ENCODE peak calls at places on chromosomes 16 and 17, in eight cellular contexts. V is tibial artery, J is HCT116, Y is RWPE2, X is neural progenitor cell, P is GM13976, C is IMR-90, E is fibroblast of mammary gland. T is an unnamed sample.
A peak's percentile ranks its signal among the peaks of the same experiment; 100 is the strongest.

GRCh38 chr16:68468849-68469248 is 20.5 kb upstream of the SMPD3 start:
- DNase-seq in V (no peak), J (no peak), Y (no peak), X (no peak), P (no peak), C (no peak), E (no peak), T (no peak)

GRCh38 chr17:78808106-78808635 is 26.1 kb upstream of the CYTH1 start:
- DNase-seq in V (no peak), J (no peak), Y (no peak), X (no peak), P (no peak), C (peak; percentile 39), E (peak; percentile 47), T (no peak)

GRCh38 chr17:61454932-61455753 is 2.9 kb downstream of the TBX4 start:
- DNase-seq in V (no peak), J (no peak), Y (no peak), X (peak; percentile 43), P (no peak), C (no peak), E (no peak), T (no peak)

GRCh38 chr17:80977172-80977571 is 14.5 kb upstream of the CHMP6 start:
- DNase-seq in V (no peak), J (no peak), Y (no peak), X (no peak), P (no peak), C (no peak), E (no peak), T (no peak)

GRCh38 chr17:59558953-59559352 is 6.5 kb upstream of the DHX40 start:
- DNase-seq in V (no peak), J (no peak), Y (no peak), X (no peak), P (no peak), C (peak; percentile 7), E (peak; percentile 28), T (no peak)

GRCh38 chr17:10631048-10631700 is 25.9 kb downstream of the MYH3 start:
- DNase-seq in V (no peak), J (no peak), Y (no peak), X (peak; percentile 50), P (peak; percentile 66), C (peak; percentile 10), E (peak; percentile 28), T (no peak)

GRCh38 chr16:53781023-53781605 is 77.2 kb downstream of the FTO start:
- DNase-seq in V (no peak), J (no peak), Y (no peak), X (no peak), P (no peak), C (peak; percentile 67), E (peak; percentile 50), T (no peak)

GRCh38 chr17:5753421-5753820 is 169.1 kb upstream of the NLRP1 start:
- DNase-seq in V (no peak), J (no peak), Y (no peak), X (no peak), P (no peak), C (no peak), E (no peak), T (no peak)

GRCh38 chr16:54282202-54282922 is 4.2 kb downstream of the IRX3 start:
- DNase-seq in V (no peak), J (peak; percentile 15), Y (peak; percentile 51), X (peak; percentile 86), P (peak; percentile 74), C (no peak), E (peak; percentile 29), T (no peak)

GRCh38 chr16:85485379-85485778 is 127.7 kb upstream of the GSE1 start:
- DNase-seq in V (no peak), J (no peak), Y (no peak), X (peak; percentile 65), P (no peak), C (no peak), E (no peak), T (no peak)

GRCh38 chr17:77769215-77769614 is 189.3 kb upstream of the TNRC6C start:
- DNase-seq in V (no peak), J (no peak), Y (no peak), X (no peak), P (no peak), C (peak; percentile 6), E (peak; percentile 25), T (no peak)

GRCh38 chr17:63821809-63822208 is 5.4 kb upstream of the PSMC5 start:
- DNase-seq in V (no peak), J (no peak), Y (no peak), X (no peak), P (no peak), C (no peak), E (no peak), T (no peak)

GRCh38 chr16:12651765-12652531 is 151.7 kb downstream of the CPPED1 start:
- DNase-seq in V (no peak), J (no peak), Y (no peak), X (peak; percentile 75), P (no peak), C (no peak), E (no peak), T (no peak)

GRCh38 chr17:31489295-31490018 is 98.0 kb downstream of the RAB11FIP4 start:
- DNase-seq in V (no peak), J (peak; percentile 31), Y (no peak), X (peak; percentile 62), P (no peak), C (no peak), E (no peak), T (no peak)

GRCh38 chr17:62696726-62697490 is 69.4 kb downstream of the MRC2 start:
- DNase-seq in V (no peak), J (no peak), Y (peak; percentile 47), X (no peak), P (no peak), C (no peak), E (no peak), T (no peak)

GRCh38 chr16:50403491-50403890 is 34.7 kb upstream of the BRD7 start:
- DNase-seq in V (no peak), J (no peak), Y (no peak), X (no peak), P (no peak), C (no peak), E (no peak), T (no peak)

GRCh38 chr16:60605176-60605575 is 1431.1 kb downstream of the CDH8 start:
- DNase-seq in V (no peak), J (no peak), Y (peak; percentile 62), X (no peak), P (no peak), C (no peak), E (no peak), T (no peak)

GRCh38 chr16:11557811-11558210 is 28.9 kb downstream of the LITAF start:
- DNase-seq in V (no peak), J (no peak), Y (no peak), X (no peak), P (no peak), C (no peak), E (no peak), T (no peak)

GRCh38 chr16:1310832-1311200 is 1.4 kb downstream of the UBE2I start:
- DNase-seq in V (no peak), J (no peak), Y (no peak), X (peak; percentile 61), P (no peak), C (no peak), E (peak; percentile 9), T (no peak)

GRCh38 chr17:12765544-12765943 is 23.8 kb upstream of the ARHGAP44 start:
- DNase-seq in V (peak; percentile 46), J (no peak), Y (no peak), X (no peak), P (no peak), C (peak; percentile 96), E (peak; percentile 93), T (peak; percentile 94)

GRCh38 chr17:70555723-70556122 is 386.4 kb downstream of the KCNJ2 start:
- DNase-seq in V (no peak), J (no peak), Y (no peak), X (no peak), P (no peak), C (no peak), E (no peak), T (no peak)
- TF ChIP-seq CTCF in V (no peak), J (no peak), Y (no peak), X (no peak), P (no peak), C (no peak), E (no peak), T (no peak)

GRCh38 chr17:7436556-7437368 is 1.5 kb downstream of the TMEM102 start:
- DNase-seq in V (peak; percentile 58), J (peak; percentile 79), Y (peak; percentile 80), X (peak; percentile 96), P (peak; percentile 78), C (peak; percentile 75), E (peak; percentile 68), T (no peak)
- TF ChIP-seq CTCF in V (peak; percentile 88), J (peak; percentile 63), Y (peak; percentile 98), X (peak; percentile 78), P (peak; percentile 68), C (peak; percentile 94), E (no peak), T (peak; percentile 44)

DNA sequence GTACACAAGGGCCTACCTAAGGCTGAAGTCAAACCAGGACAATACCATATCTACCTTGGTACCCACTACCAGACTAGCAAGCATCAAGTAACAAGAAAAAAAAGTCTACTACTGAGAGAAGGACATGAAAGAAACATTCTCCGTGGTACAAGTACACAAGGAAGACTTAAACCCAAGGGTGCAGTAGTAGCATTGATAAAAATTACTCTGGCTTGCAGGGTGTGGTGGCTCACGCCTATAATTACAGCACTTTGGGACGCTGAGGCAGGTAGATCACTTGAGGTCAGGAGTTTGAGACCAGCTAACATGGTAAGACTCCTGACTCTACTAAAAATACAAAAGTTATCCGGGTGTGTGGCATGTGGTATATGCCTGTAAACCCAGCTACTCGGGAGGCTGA is 386.5 kb upstream of the PMFBP1 start:
- DNase-seq in V (no peak), J (no peak), Y (no peak), X (no peak), P (no peak), C (no peak), E (no peak), T (no peak)
- TF ChIP-seq CTCF in V (no peak), J (no peak), Y (no peak), X (no peak), P (no peak), C (no peak), E (no peak), T (no peak)

GRCh38 chr17:34163681-34164080 is 91.4 kb upstream of the CCL2 start:
- DNase-seq in V (no peak), J (no peak), Y (no peak), X (peak; percentile 64), P (no peak), C (peak; percentile 16), E (peak; percentile 31), T (no peak)
- TF ChIP-seq CTCF in V (peak; percentile 23), J (peak; percentile 9), Y (peak; percentile 28), X (peak; percentile 57), P (no peak), C (peak; percentile 44), E (peak; percentile 51), T (peak; percentile 6)

GRCh38 chr16:82625066-82625968 is 1.5 kb upstream of the CDH13 start:
- DNase-seq in V (no peak), J (no peak), Y (no peak), X (no peak), P (no peak), C (no peak), E (no peak), T (no peak)
- TF ChIP-seq CTCF in V (no peak), J (no peak), Y (peak; percentile 22), X (no peak), P (no peak), C (no peak), E (no peak), T (peak; percentile 22)

T was measured in brain microvascular endothelial cell.